ENCODE peak calls at places on chromosomes 5 and 9, in six cellular contexts. One of them, this sample, is unnamed.

GRCh38 chr5:158951951-158952545 is 147.7 kb downstream of the EBF1 start:
- DNase-seq in progenitor cell of endocrine pancreas: no peak
- DNase-seq in CD4-positive, alpha-beta T cell: no peak
- DNase-seq in AG10803: no peak
- DNase-seq in endothelial cell: no peak
- DNase-seq in HFFc6: no peak
- DNase-seq in this sample: no peak

GRCh38 chr5:150302301-150303069 is at the start of gene ARSI:
- DNase-seq in CD4-positive, alpha-beta T cell: no peak
- DNase-seq in progenitor cell of endocrine pancreas: no peak
- DNase-seq in AG10803: peak; percentile 43
- DNase-seq in endothelial cell: peak; percentile 60
- DNase-seq in HFFc6: no peak
- DNase-seq in this sample: no peak

GRCh38 chr9:20286969-20287368 is 335.3 kb downstream of the MLLT3 start:
- DNase-seq in CD4-positive, alpha-beta T cell: no peak
- DNase-seq in progenitor cell of endocrine pancreas: no peak
- DNase-seq in AG10803: no peak
- DNase-seq in endothelial cell: no peak
- DNase-seq in HFFc6: no peak
- DNase-seq in this sample: no peak

GRCh38 chr5:103505581-103506305 is 56.8 kb downstream of the NUDT12 start:
- DNase-seq in AG10803: peak; percentile 94
- DNase-seq in HFFc6: peak; percentile 72
- DNase-seq in progenitor cell of endocrine pancreas: no peak
- DNase-seq in CD4-positive, alpha-beta T cell: no peak
- DNase-seq in endothelial cell: no peak
- DNase-seq in this sample: no peak

GRCh38 chr5:97063276-97063675 is 79.1 kb downstream of the LIX1 start:
- DNase-seq in CD4-positive, alpha-beta T cell: no peak
- DNase-seq in endothelial cell: no peak
- DNase-seq in AG10803: no peak
- DNase-seq in HFFc6: no peak
- DNase-seq in progenitor cell of endocrine pancreas: no peak
- DNase-seq in this sample: no peak

GRCh38 chr9:134602547-134603362 is 38.8 kb upstream of the COL5A1 start:
- DNase-seq in AG10803: peak; percentile 98
- DNase-seq in CD4-positive, alpha-beta T cell: no peak
- DNase-seq in endothelial cell: peak; percentile 3
- DNase-seq in HFFc6: peak; percentile 99
- DNase-seq in progenitor cell of endocrine pancreas: no peak
- DNase-seq in this sample: peak; percentile 70

GRCh38 chr5:178113141-178113787 is at the start of gene N4BP3:
- DNase-seq in endothelial cell: peak; percentile 86
- DNase-seq in AG10803: peak; percentile 20
- DNase-seq in CD4-positive, alpha-beta T cell: peak; percentile 75
- DNase-seq in HFFc6: no peak
- DNase-seq in progenitor cell of endocrine pancreas: peak; percentile 78
- DNase-seq in this sample: peak; percentile 87

GRCh38 chr5:34555699-34556513 is 100.2 kb upstream of the RAI14 start:
- DNase-seq in progenitor cell of endocrine pancreas: no peak
- DNase-seq in endothelial cell: no peak
- DNase-seq in AG10803: no peak
- DNase-seq in HFFc6: no peak
- DNase-seq in CD4-positive, alpha-beta T cell: no peak
- DNase-seq in this sample: no peak

GRCh38 chr5:35856186-35857003 is at the start of gene IL7R:
- DNase-seq in HFFc6: peak; percentile 33
- DNase-seq in endothelial cell: no peak
- DNase-seq in progenitor cell of endocrine pancreas: no peak
- DNase-seq in AG10803: peak; percentile 34
- DNase-seq in CD4-positive, alpha-beta T cell: no peak
- DNase-seq in this sample: no peak

GRCh38 chr5:141514330-141515111 is 25.6 kb downstream of the PCDHGC5 start:
- DNase-seq in HFFc6: peak; percentile 41
- DNase-seq in AG10803: peak; percentile 88
- DNase-seq in CD4-positive, alpha-beta T cell: no peak
- DNase-seq in progenitor cell of endocrine pancreas: no peak
- DNase-seq in endothelial cell: no peak
- DNase-seq in this sample: no peak

GRCh38 chr9:125532812-125533594 is 174.0 kb downstream of the MAPKAP1 start:
- DNase-seq in endothelial cell: no peak
- DNase-seq in AG10803: no peak
- DNase-seq in HFFc6: no peak
- DNase-seq in CD4-positive, alpha-beta T cell: no peak
- DNase-seq in progenitor cell of endocrine pancreas: no peak
- DNase-seq in this sample: no peak

GRCh38 chr5:96785719-96786118 is 22.0 kb downstream of the ERAP1 start:
- DNase-seq in progenitor cell of endocrine pancreas: no peak
- DNase-seq in CD4-positive, alpha-beta T cell: no peak
- DNase-seq in endothelial cell: no peak
- DNase-seq in AG10803: no peak
- DNase-seq in HFFc6: no peak
- DNase-seq in this sample: no peak

GRCh38 chr5:61817472-61818326 is 485.6 kb downstream of the ZSWIM6 start:
- DNase-seq in AG10803: peak; percentile 54
- DNase-seq in endothelial cell: peak; percentile 52
- DNase-seq in CD4-positive, alpha-beta T cell: no peak
- DNase-seq in HFFc6: peak; percentile 57
- DNase-seq in progenitor cell of endocrine pancreas: no peak
- DNase-seq in this sample: no peak

GRCh38 chr9:99607852-99608448 is 213.7 kb upstream of the NR4A3 start:
- DNase-seq in HFFc6: no peak
- DNase-seq in AG10803: no peak
- DNase-seq in progenitor cell of endocrine pancreas: no peak
- DNase-seq in endothelial cell: no peak
- DNase-seq in CD4-positive, alpha-beta T cell: no peak
- DNase-seq in this sample: no peak

GRCh38 chr5:17037751-17038150 is 101.7 kb upstream of the MYO10 start:
- DNase-seq in progenitor cell of endocrine pancreas: no peak
- DNase-seq in CD4-positive, alpha-beta T cell: no peak
- DNase-seq in endothelial cell: no peak
- DNase-seq in AG10803: peak; percentile 46
- DNase-seq in HFFc6: peak; percentile 41
- DNase-seq in this sample: no peak

GRCh38 chr5:176373100-176373818 is 8.0 kb downstream of the ARL10 start:
- DNase-seq in CD4-positive, alpha-beta T cell: no peak
- DNase-seq in HFFc6: no peak
- DNase-seq in progenitor cell of endocrine pancreas: no peak
- DNase-seq in AG10803: peak; percentile 49
- DNase-seq in endothelial cell: no peak
- DNase-seq in this sample: no peak

GRCh38 chr5:99721487-99721886 is 792.7 kb upstream of the CHD1 start:
- DNase-seq in AG10803: no peak
- DNase-seq in endothelial cell: no peak
- DNase-seq in CD4-positive, alpha-beta T cell: no peak
- DNase-seq in progenitor cell of endocrine pancreas: no peak
- DNase-seq in HFFc6: no peak
- DNase-seq in this sample: no peak

GRCh38 chr9:131707677-131708612 is 31.9 kb downstream of the RAPGEF1 start:
- DNase-seq in CD4-positive, alpha-beta T cell: no peak
- DNase-seq in progenitor cell of endocrine pancreas: no peak
- DNase-seq in endothelial cell: no peak
- DNase-seq in AG10803: peak; percentile 78
- DNase-seq in HFFc6: peak; percentile 82
- DNase-seq in this sample: no peak

GRCh38 chr5:82165740-82166530 is 112.2 kb downstream of the RPS23 start:
- DNase-seq in HFFc6: peak; percentile 84
- DNase-seq in progenitor cell of endocrine pancreas: no peak
- DNase-seq in endothelial cell: peak; percentile 38
- DNase-seq in AG10803: peak; percentile 96
- DNase-seq in CD4-positive, alpha-beta T cell: peak; percentile 29
- DNase-seq in this sample: no peak

GRCh38 chr5:80246995-80247729 is 8.7 kb downstream of the SERINC5 start:
- DNase-seq in progenitor cell of endocrine pancreas: no peak
- DNase-seq in HFFc6: peak; percentile 94
- DNase-seq in AG10803: peak; percentile 89
- DNase-seq in CD4-positive, alpha-beta T cell: peak; percentile 29
- DNase-seq in endothelial cell: peak; percentile 25
- DNase-seq in this sample: no peak

GRCh38 chr5:136686192-136686872 is 321.0 kb upstream of the TRPC7 start:
- DNase-seq in HFFc6: peak; percentile 81
- DNase-seq in AG10803: peak; percentile 8
- DNase-seq in progenitor cell of endocrine pancreas: no peak
- DNase-seq in endothelial cell: peak; percentile 5
- DNase-seq in CD4-positive, alpha-beta T cell: no peak
- DNase-seq in this sample: no peak
- TF ChIP-seq CTCF in HFFc6: peak; percentile 79
- TF ChIP-seq CTCF in AG10803: peak; percentile 41
- TF ChIP-seq CTCF in progenitor cell of endocrine pancreas: peak; percentile 60
- TF ChIP-seq CTCF in endothelial cell: peak; percentile 15
- TF ChIP-seq CTCF in CD4-positive, alpha-beta T cell: no peak
- TF ChIP-seq CTCF in this sample: peak; percentile 66

GRCh38 chr5:126492939-126493338 is 69.7 kb downstream of the GRAMD2B start:
- DNase-seq in AG10803: no peak
- DNase-seq in CD4-positive, alpha-beta T cell: no peak
- DNase-seq in progenitor cell of endocrine pancreas: no peak
- DNase-seq in endothelial cell: no peak
- DNase-seq in HFFc6: no peak
- DNase-seq in this sample: no peak
- TF ChIP-seq CTCF in AG10803: no peak
- TF ChIP-seq CTCF in CD4-positive, alpha-beta T cell: no peak
- TF ChIP-seq CTCF in progenitor cell of endocrine pancreas: peak; percentile 28
- TF ChIP-seq CTCF in endothelial cell: no peak
- TF ChIP-seq CTCF in HFFc6: peak; percentile 50
- TF ChIP-seq CTCF in this sample: peak; percentile 36

DNA sequence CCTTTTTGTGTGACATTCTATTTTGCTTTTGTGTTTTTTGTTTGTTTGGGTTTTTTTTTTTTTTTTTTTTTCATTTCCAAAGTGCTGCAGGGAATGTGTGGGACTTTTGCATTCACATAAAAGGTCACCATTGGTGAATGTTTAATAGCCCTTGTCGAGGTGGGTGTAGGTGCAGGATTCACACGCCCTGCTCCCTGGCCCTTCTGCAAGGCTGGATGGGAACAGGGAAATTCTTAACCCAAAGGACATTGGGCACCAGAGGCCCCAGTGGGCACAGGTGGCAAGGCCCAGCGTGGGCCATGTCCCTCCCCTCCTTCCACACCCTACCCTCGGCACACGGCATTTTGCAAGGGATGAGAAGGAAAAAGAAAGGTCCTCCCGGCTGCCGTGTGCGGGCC is 50.4 kb upstream of the NOTCH1 start:
- DNase-seq in progenitor cell of endocrine pancreas: no peak
- DNase-seq in CD4-positive, alpha-beta T cell: no peak
- DNase-seq in AG10803: no peak
- DNase-seq in endothelial cell: no peak
- DNase-seq in HFFc6: no peak
- DNase-seq in this sample: no peak
- TF ChIP-seq CTCF in progenitor cell of endocrine pancreas: no peak
- TF ChIP-seq CTCF in CD4-positive, alpha-beta T cell: no peak
- TF ChIP-seq CTCF in AG10803: no peak
- TF ChIP-seq CTCF in endothelial cell: no peak
- TF ChIP-seq CTCF in HFFc6: no peak
- TF ChIP-seq CTCF in this sample: no peak

GRCh38 chr5:59673438-59674058 is 220.0 kb downstream of the PDE4D start:
- DNase-seq in progenitor cell of endocrine pancreas: no peak
- DNase-seq in AG10803: peak; percentile 63
- DNase-seq in HFFc6: peak; percentile 59
- DNase-seq in endothelial cell: no peak
- DNase-seq in CD4-positive, alpha-beta T cell: no peak
- DNase-seq in this sample: no peak
- TF ChIP-seq CTCF in progenitor cell of endocrine pancreas: peak; percentile 92
- TF ChIP-seq CTCF in AG10803: peak; percentile 82
- TF ChIP-seq CTCF in HFFc6: peak; percentile 94
- TF ChIP-seq CTCF in endothelial cell: peak; percentile 96
- TF ChIP-seq CTCF in CD4-positive, alpha-beta T cell: peak; percentile 97
- TF ChIP-seq CTCF in this sample: peak; percentile 95

DNA sequence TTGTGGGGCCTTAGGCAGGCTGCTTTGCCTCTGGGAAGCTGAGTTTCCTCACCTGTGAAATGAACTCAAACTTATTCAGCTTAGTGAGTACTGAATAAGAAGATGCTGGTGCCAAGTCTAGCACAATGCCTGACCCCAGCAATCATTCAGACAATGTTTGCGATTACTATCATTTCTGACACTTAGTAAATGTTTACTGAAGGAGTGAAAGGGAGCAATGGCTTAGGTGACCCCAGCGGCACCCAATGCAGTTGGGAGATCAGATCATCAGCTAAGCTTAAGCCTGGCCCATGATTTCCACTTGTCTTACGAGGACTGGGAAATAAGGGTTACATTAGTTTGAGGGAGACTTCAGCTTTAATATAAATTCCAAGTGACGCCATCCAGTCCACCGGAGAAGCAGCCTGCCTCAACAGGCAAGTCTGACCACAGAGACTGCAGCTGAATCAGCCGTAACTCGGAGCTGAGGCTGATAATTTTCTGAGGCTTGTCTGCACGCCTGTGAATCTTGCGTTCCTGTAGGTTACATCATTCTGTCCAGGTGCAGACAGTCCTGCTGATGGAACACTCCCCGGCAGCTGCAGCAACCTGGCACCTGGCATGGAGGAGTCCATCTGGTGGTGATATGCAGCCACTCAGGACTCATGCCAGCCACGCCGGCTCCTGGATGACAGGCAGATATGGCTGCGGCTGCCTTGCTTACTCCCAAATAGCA is 34.8 kb upstream of the FGF1 start:
- DNase-seq in endothelial cell: no peak
- DNase-seq in HFFc6: no peak
- DNase-seq in progenitor cell of endocrine pancreas: no peak
- DNase-seq in CD4-positive, alpha-beta T cell: no peak
- DNase-seq in AG10803: no peak
- DNase-seq in this sample: peak; percentile 6
- TF ChIP-seq CTCF in endothelial cell: no peak
- TF ChIP-seq CTCF in HFFc6: no peak
- TF ChIP-seq CTCF in progenitor cell of endocrine pancreas: no peak
- TF ChIP-seq CTCF in CD4-positive, alpha-beta T cell: no peak
- TF ChIP-seq CTCF in AG10803: no peak
- TF ChIP-seq CTCF in this sample: no peak

DNA sequence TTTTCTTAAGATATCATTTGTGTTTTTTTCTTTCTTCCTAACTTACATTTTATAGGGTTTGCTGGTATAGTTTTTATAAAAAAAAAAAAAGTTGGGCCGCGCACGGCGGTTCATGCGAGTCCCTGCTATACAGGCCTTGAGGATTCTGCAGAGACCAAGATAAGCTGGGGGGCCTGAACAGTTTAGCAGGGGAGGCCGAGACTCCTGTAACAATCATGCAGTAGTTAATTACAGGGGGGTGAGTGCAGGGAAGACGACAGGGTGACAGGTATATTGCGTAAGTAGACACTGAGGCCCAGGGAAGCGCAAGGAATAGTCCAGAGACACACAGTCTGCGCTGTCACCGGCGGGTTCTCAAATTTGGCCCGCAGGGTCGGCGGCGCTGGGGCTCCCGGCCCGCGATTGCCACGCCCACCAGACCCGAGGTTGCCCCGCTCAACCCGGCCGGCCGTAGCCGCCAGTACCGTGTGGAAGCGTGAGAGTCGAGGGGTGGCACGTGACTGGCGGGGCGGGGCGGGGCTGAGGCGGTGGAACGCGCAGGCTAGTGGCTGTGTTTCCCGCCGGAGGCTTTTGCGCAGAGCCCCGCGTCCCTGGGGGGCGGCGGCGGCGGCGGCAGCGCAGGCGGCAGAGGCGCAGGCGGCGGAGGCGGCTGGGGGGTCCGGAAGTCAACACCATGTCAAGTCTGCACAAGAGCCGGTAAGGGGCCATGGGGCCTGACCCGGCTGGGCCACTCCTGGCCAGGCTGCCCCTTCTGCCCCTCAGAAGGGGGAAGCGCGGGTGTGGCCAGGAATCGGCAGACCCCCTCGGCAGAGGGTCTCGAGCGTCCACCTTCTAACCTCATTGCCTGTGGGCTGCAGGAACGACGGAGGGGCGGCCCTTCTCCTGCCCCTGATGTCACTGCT is at the start of gene TBC1D13:
- DNase-seq in progenitor cell of endocrine pancreas: peak; percentile 75
- DNase-seq in CD4-positive, alpha-beta T cell: peak; percentile 86
- DNase-seq in AG10803: peak; percentile 84
- DNase-seq in HFFc6: peak; percentile 56
- DNase-seq in endothelial cell: peak; percentile 87
- DNase-seq in this sample: peak; percentile 93
- TF ChIP-seq CTCF in progenitor cell of endocrine pancreas: no peak
- TF ChIP-seq CTCF in CD4-positive, alpha-beta T cell: no peak
- TF ChIP-seq CTCF in AG10803: no peak
- TF ChIP-seq CTCF in HFFc6: no peak
- TF ChIP-seq CTCF in endothelial cell: no peak
- TF ChIP-seq CTCF in this sample: no peak